ENCODE peak calls at places on chromosomes 2 and 18, in six cellular contexts. Z is PC-3, Q is AG04450, I is heart right ventricle, A is tibial artery, X is brain microvascular endothelial cell. V is an unnamed sample.

GRCh38 chr2:11663427-11663826 is 6.6 kb downstream of the NTSR2 start:
- DNase-seq in Z (peak), Q (no peak), I (no peak), A (no peak), X (no peak), V (no peak)

GRCh38 chr18:59022167-59022945 is 117.3 kb upstream of the SEC11C start:
- DNase-seq in Z (no peak), Q (no peak), I (no peak), A (no peak), X (no peak), V (no peak)

GRCh38 chr2:187453078-187453641 is 5.1 kb upstream of the CALCRL start:
- DNase-seq in Z (peak), Q (no peak), I (no peak), A (no peak), X (no peak), V (no peak)

GRCh38 chr2:4673025-4673489 is 969.7 kb downstream of the DCDC2C start:
- DNase-seq in Z (peak), Q (no peak), I (no peak), A (no peak), X (no peak), V (no peak)

GRCh38 chr2:100941646-100942240 is 60.3 kb upstream of the RPL31 start:
- DNase-seq in Z (no peak), Q (no peak), I (no peak), A (no peak), X (no peak), V (no peak)

GRCh38 chr2:173884403-173884802 is 80.8 kb downstream of the SP3 start:
- DNase-seq in Z (peak), Q (no peak), I (peak), A (peak), X (peak), V (no peak)

GRCh38 chr2:175004730-175004979 is 526 bp downstream of the CHN1 start:
- DNase-seq in Z (no peak), Q (no peak), I (no peak), A (no peak), X (no peak), V (no peak)

GRCh38 chr2:12915792-12916191 is 199.1 kb downstream of the TRIB2 start:
- DNase-seq in Z (peak), Q (no peak), I (no peak), A (no peak), X (no peak), V (no peak)

GRCh38 chr2:45731146-45731545 is 79.7 kb downstream of the PRKCE start:
- DNase-seq in Z (no peak), Q (no peak), I (no peak), A (no peak), X (no peak), V (no peak)

GRCh38 chr2:200865736-200865995 is 1.2 kb upstream of the CLK1 start:
- DNase-seq in Z (no peak), Q (no peak), I (no peak), A (no peak), X (no peak), V (no peak)

GRCh38 chr2:46132996-46133395 is 164.2 kb upstream of the EPAS1 start:
- DNase-seq in Z (no peak), Q (no peak), I (no peak), A (no peak), X (no peak), V (no peak)

GRCh38 chr2:217653240-217653639 is 349.6 kb downstream of the TNS1 start:
- DNase-seq in Z (peak), Q (peak), I (peak), A (peak), X (peak), V (peak)

GRCh38 chr2:236959876-236960275 is 125.8 kb upstream of the COPS8 start:
- DNase-seq in Z (no peak), Q (no peak), I (no peak), A (peak), X (no peak), V (no peak)

GRCh38 chr2:201930831-201931230 is 102.8 kb upstream of the FZD7 start:
- DNase-seq in Z (no peak), Q (no peak), I (no peak), A (no peak), X (no peak), V (no peak)

GRCh38 chr2:27903649-27904544 is 13.4 kb downstream of the BABAM2 start:
- DNase-seq in Z (peak), Q (no peak), I (no peak), A (no peak), X (peak), V (no peak)

GRCh38 chr2:120105360-120105759 is 92.5 kb downstream of the EPB41L5 start:
- DNase-seq in Z (no peak), Q (no peak), I (no peak), A (no peak), X (no peak), V (no peak)

GRCh38 chr2:181774601-181775179 is 94.4 kb upstream of the NEUROD1 start:
- DNase-seq in Z (peak), Q (no peak), I (no peak), A (no peak), X (peak), V (peak)

GRCh38 chr2:236794074-236794473 is 224.4 kb downstream of the ACKR3 start:
- DNase-seq in Z (peak), Q (no peak), I (no peak), A (no peak), X (no peak), V (no peak)

GRCh38 chr2:148963461-148963860 is 75.0 kb upstream of the LYPD6B start:
- DNase-seq in Z (no peak), Q (no peak), I (no peak), A (no peak), X (no peak), V (no peak)

GRCh38 chr2:149858916-149859634 is 271.5 kb upstream of the MMADHC start:
- DNase-seq in Z (peak), Q (no peak), I (no peak), A (no peak), X (peak), V (no peak)

GRCh38 chr2:141557329-141558098 is 573.3 kb downstream of the LRP1B start:
- DNase-seq in Z (peak), Q (peak), I (no peak), A (no peak), X (peak), V (peak)

GRCh38 chr2:186848873-186849578 is at the start of gene ZSWIM2:
- DNase-seq in Z (no peak), Q (peak), I (peak), A (peak), X (peak), V (peak)

GRCh38 chr2:137023205-137023604 is 257.9 kb downstream of the THSD7B start:
- DNase-seq in Z (no peak), Q (no peak), I (no peak), A (no peak), X (no peak), V (no peak)

GRCh38 chr2:38610851-38611801 is 8.4 kb upstream of the HNRNPLL start:
- DNase-seq in Z (peak), Q (no peak), I (no peak), A (no peak), X (no peak), V (no peak)

GRCh38 chr2:65275141-65275540 is 47.5 kb downstream of the ACTR2 start:
- DNase-seq in Z (no peak), Q (no peak), I (no peak), A (no peak), X (no peak), V (no peak)

GRCh38 chr2:219803294-219803693 is 175.9 kb downstream of the SLC4A3 start:
- DNase-seq in Z (peak), Q (no peak), I (no peak), A (no peak), X (peak), V (peak)

GRCh38 chr2:25809646-25810045 is 68.6 kb downstream of the ASXL2 start:
- DNase-seq in Z (no peak), Q (no peak), I (no peak), A (no peak), X (no peak), V (no peak)

GRCh38 chr2:229701716-229702115 is 12.6 kb downstream of the DNER start:
- DNase-seq in Z (no peak), Q (no peak), I (no peak), A (no peak), X (no peak), V (peak)

GRCh38 chr18:63405986-63406385 is 16.3 kb downstream of the VPS4B start:
- DNase-seq in Z (no peak), Q (no peak), I (no peak), A (no peak), X (no peak), V (no peak)

GRCh38 chr2:207474871-207475485 is 54.8 kb upstream of the CREB1 start:
- DNase-seq in Z (peak), Q (no peak), I (no peak), A (no peak), X (peak), V (peak)
- TF ChIP-seq CTCF in Z (peak), Q (peak), I (peak), A (peak), X (peak), V (peak)

DNA sequence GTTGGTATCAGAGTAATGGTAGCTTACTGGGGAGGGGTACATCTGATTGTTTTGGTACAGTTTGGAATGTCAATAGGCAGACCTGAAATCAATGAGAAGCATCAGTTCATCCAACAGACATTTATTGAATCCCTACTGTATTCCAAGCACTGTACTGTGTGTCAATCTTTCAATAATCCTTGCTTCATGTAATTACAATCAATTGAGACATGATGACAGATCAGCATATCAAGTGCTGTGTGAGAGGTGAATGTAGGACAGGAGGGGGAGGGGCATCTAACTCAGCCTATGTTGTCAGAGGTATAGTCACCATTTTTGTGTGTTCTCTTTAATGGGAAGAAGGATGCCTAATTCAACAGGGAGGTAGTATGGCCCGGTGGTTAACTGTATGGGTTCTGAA is 146.9 kb downstream of the SLC4A10 start:
- DNase-seq in Z (no peak), Q (no peak), I (no peak), A (no peak), X (no peak), V (no peak)
- H3K27ac ChIP-seq in Z (no peak), Q (no peak), I (no peak), A (no peak), X (no peak), V (no peak)

GRCh38 chr2:42810126-42810970 is 18.0 kb upstream of the HAAO start:
- DNase-seq in Z (peak), Q (peak), I (peak), A (peak), X (peak), V (peak)

GRCh38 chr2:42808301-42808700 is 15.9 kb upstream of the HAAO start:
- DNase-seq in Z (no peak), Q (no peak), I (no peak), A (no peak), X (no peak), V (no peak)

GRCh38 chr2:42810971-42811865 is 18.8 kb upstream of the HAAO start:
- DNase-seq in Z (no peak), Q (no peak), I (peak), A (peak), X (peak), V (no peak)

GRCh38 chr2:42809876-42810125 is 17.4 kb upstream of the HAAO start:
- DNase-seq in Z (peak), Q (peak), I (peak), A (peak), X (peak), V (no peak)

DNA sequence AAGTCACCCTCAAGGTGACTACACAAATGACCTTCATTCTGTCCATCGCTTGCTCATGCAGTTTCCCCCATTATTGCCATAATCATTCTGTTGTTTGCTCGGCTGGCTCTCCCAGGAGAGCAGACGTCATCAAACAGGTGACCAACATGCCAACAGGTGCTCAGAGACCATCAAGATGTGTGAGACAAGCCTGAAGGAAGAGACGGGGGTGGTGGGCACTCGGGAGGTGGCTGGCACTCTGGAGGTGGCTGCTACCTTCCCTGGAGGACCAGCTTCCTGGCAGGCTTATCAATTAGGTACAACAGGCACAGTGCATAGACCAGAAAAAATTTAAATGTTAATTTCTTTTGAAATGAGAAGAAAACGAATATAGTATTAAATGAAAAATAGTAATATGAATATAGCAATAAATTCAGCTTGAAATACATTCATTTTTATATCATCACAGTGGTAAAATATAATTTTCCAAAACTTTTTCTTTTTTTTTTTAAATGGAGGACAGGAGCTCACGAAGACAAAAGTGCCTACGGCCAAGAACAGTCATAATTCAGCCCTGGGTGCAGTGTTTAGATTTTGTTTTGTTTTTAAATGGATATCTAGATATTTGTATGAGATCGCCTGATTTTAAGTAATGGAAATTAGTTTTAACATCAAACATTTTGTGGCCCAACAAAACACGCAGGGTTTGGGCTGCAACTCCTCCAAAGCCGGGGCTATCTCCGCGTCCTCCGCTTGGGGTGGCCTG is 16.9 kb upstream of the HAAO start:
- DNase-seq in Z (no peak), Q (no peak), I (no peak), A (no peak), X (no peak), V (no peak)
- TF ChIP-seq CTCF in Z (no peak), Q (peak), I (no peak), A (peak), X (peak), V (no peak)

DNA sequence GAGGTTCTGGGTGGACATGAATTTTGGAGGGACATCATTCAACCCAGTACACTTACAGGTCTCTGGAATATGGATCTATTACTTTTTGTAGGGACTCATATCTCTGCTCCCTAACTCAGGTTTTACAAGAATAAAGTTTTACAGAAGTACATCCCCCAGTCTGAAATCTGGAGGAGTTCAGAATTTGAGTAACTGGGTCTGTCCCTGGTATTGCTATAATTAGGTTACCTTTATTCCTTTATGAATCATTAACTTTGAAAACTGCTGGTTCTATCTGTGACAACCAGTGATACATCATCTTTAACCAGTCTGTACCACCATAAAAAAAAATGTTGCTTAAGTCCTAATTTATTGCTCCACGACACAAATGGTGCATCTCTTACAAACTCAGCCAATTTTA is 59.9 kb downstream of the INSIG2 start:
- DNase-seq in Z (no peak), Q (no peak), I (no peak), A (no peak), X (no peak), V (no peak)
- H3K27ac ChIP-seq in Z (no peak), Q (no peak), I (no peak), A (no peak), X (no peak), V (no peak)

DNA sequence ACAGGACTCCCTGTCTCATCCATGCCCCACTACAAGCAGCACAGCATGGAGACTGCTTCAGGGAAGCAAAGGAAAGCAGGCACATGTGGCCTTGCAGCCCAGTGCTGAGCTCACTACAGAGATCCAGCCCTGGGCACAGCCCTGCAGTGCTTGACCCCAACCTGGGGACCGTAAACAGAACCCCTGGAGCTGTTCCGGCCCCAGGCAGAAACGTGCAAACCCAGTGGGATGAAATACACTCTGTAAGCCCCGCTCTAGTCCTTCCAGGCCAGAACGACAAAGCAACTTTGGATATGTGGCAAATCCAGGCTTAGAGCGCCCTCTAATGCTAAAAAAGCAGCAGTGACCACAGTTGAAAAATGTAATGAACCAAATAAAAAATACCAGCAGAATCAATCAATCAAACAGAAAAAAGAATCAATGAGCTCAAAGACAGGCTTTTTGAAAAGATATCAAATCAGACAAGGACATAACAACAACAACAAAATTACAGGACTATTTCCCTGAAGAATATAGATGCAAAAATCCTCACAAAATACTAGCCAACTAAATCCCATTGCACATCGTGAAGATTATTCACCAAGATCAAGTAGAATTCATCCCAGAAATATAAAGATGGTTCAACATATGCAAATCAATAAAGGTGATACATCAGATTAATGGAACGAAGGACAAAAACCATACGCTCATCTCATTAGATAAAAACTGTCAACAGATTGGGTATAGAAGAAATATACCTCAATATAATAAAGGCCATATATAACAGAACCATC is 45.6 kb downstream of the ZNF519 start:
- DNase-seq in Z (peak), Q (no peak), I (no peak), A (no peak), X (peak), V (peak)
- TF ChIP-seq CTCF in Z (peak), Q (peak), I (peak), A (peak), X (peak), V (peak)

DNA sequence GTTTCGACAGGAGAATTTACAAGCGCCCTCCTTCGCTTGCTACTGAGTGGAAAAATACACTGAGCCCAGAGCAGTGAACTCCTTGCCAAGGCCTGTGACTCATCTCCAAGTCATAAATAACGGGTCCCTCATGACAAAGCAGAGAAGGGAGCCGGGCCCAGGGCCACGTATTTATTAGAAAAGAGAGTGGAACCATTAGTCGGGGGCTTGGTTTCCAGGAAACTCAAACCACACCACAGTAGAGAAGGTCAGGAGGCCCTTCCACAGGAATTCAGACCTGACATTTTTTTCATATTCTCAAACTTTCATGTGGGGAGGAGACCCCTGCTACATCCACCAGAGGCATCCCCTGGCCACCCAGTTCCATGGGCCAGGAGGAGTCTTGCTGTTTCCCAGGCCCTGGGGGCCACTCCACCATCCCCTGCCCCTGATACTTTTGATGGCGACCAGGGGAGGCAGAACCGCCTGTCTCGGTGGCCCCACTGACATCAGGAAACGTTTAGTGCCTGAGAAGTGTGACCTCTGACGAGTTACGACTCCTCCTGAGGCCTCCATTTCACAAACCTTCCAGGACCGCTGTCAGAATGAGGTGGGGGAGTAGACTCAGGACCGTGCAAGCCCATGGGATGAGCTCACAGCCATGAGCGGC is 289.7 kb downstream of the DYSF start:
- DNase-seq in Z (peak), Q (peak), I (peak), A (peak), X (peak), V (peak)
- H3K27ac ChIP-seq in Z (peak), Q (peak), I (no peak), A (peak), X (peak), V (no peak)

DNA sequence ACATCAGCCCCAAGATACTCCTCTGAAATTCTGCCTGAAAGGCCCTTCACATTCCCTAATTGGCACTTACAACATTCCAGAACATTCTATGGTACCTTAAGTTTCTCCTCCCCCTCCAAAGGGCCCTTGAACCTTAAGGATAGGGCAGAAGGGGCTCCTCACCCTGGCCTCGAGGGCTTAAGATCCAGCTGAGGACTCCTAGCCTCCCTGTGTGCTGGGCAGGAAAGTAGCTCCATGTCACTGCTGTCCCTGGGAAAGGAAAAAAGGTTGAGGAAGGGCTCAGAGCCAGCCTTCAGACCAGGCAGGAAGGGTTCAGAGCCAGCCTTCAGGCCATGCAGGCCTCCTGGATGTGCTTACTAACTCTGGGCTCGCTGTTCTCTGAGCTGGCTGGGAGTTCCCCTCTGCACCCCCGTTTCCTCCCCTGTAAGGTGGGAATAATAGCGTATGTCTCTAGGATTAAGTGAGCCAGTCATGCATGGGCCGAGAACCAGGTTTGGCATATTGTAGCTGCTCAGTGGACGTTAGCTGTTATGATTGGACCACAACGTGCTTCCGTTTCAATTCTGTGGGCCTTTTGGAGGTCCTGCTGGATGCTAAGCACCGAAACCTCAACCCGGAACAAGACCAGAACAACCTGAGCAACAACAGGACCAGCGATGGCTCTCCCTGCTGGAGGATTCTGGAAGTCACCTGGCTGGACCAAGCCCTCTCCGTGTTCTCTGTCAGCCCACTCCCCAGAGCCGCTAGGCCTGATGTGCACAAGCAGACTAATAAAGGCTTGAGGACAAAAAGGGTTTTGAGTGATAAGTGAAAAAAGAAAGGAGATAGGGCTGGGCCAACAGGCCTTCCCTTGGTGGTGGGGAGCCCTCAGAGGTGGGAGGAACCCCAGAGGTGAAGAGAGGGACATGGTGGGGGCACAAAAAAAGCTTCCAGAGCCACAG is 1.0 kb upstream of the B3GNT7 start:
- DNase-seq in Z (peak), Q (no peak), I (no peak), A (no peak), X (no peak), V (no peak)
- TF ChIP-seq CTCF in Z (peak), Q (peak), I (no peak), A (no peak), X (peak), V (peak)